ENCODE peak calls at places on chromosomes 3 and 15, in five cellular contexts. One of them, this sample, is unnamed.

GRCh38 chr15:92112180-92112579 is 258.7 kb downstream of the SLCO3A1 start:
- DNase-seq in brain microvascular endothelial cell: no peak
- DNase-seq in HCT116: no peak
- DNase-seq in upper lobe of left lung: no peak
- DNase-seq in stomach: no peak
- DNase-seq in this sample: no peak

GRCh38 chr3:64878372-64878771 is 190.6 kb upstream of the ADAMTS9 start:
- DNase-seq in stomach: no peak
- DNase-seq in brain microvascular endothelial cell: no peak
- DNase-seq in HCT116: no peak
- DNase-seq in upper lobe of left lung: no peak
- DNase-seq in this sample: no peak

GRCh38 chr3:184710870-184711365 is 946 bp downstream of the MAGEF1 start:
- DNase-seq in HCT116: no peak
- DNase-seq in stomach: no peak
- DNase-seq in brain microvascular endothelial cell: no peak
- DNase-seq in upper lobe of left lung: peak
- DNase-seq in this sample: no peak

GRCh38 chr3:128309026-128309425 is 155.7 kb downstream of the EEFSEC start:
- DNase-seq in brain microvascular endothelial cell: no peak
- DNase-seq in upper lobe of left lung: no peak
- DNase-seq in HCT116: no peak
- DNase-seq in stomach: no peak
- DNase-seq in this sample: no peak

GRCh38 chr15:37902126-37902525 is 32.3 kb upstream of the TMCO5A start:
- DNase-seq in upper lobe of left lung: no peak
- DNase-seq in HCT116: no peak
- DNase-seq in brain microvascular endothelial cell: no peak
- DNase-seq in stomach: peak
- DNase-seq in this sample: no peak

GRCh38 chr3:14535616-14536015 is 4.5 kb downstream of the GRIP2 start:
- DNase-seq in HCT116: no peak
- DNase-seq in upper lobe of left lung: no peak
- DNase-seq in brain microvascular endothelial cell: no peak
- DNase-seq in stomach: no peak
- DNase-seq in this sample: no peak

GRCh38 chr15:90823455-90823974 is 44.9 kb upstream of the FURIN start:
- DNase-seq in HCT116: no peak
- DNase-seq in brain microvascular endothelial cell: no peak
- DNase-seq in stomach: no peak
- DNase-seq in upper lobe of left lung: no peak
- DNase-seq in this sample: no peak

GRCh38 chr3:152738656-152739055 is 96.3 kb upstream of the P2RY1 start:
- DNase-seq in stomach: no peak
- DNase-seq in brain microvascular endothelial cell: peak
- DNase-seq in HCT116: no peak
- DNase-seq in upper lobe of left lung: no peak
- DNase-seq in this sample: no peak

GRCh38 chr15:98347866-98348265 is 300.5 kb upstream of the IGF1R start:
- DNase-seq in HCT116: no peak
- DNase-seq in upper lobe of left lung: no peak
- DNase-seq in brain microvascular endothelial cell: no peak
- DNase-seq in stomach: no peak
- DNase-seq in this sample: no peak

GRCh38 chr3:69426291-69426690 is 40.4 kb upstream of the FRMD4B start:
- DNase-seq in stomach: no peak
- DNase-seq in HCT116: no peak
- DNase-seq in upper lobe of left lung: no peak
- DNase-seq in brain microvascular endothelial cell: no peak
- DNase-seq in this sample: no peak

GRCh38 chr3:69423756-69424155 is 37.9 kb upstream of the FRMD4B start:
- DNase-seq in upper lobe of left lung: no peak
- DNase-seq in stomach: no peak
- DNase-seq in brain microvascular endothelial cell: no peak
- DNase-seq in HCT116: no peak
- DNase-seq in this sample: no peak

GRCh38 chr3:69422751-69423150 is 36.9 kb upstream of the FRMD4B start:
- DNase-seq in upper lobe of left lung: no peak
- DNase-seq in brain microvascular endothelial cell: peak
- DNase-seq in HCT116: no peak
- DNase-seq in stomach: no peak
- DNase-seq in this sample: no peak

GRCh38 chr3:69426905-69427304 is 41.0 kb upstream of the FRMD4B start:
- DNase-seq in HCT116: no peak
- DNase-seq in stomach: no peak
- DNase-seq in upper lobe of left lung: no peak
- DNase-seq in brain microvascular endothelial cell: no peak
- DNase-seq in this sample: no peak

GRCh38 chr3:69425249-69425648 is 39.4 kb upstream of the FRMD4B start:
- DNase-seq in brain microvascular endothelial cell: no peak
- DNase-seq in upper lobe of left lung: no peak
- DNase-seq in stomach: no peak
- DNase-seq in HCT116: peak
- DNase-seq in this sample: no peak
- TF ChIP-seq CTCF in brain microvascular endothelial cell: peak
- TF ChIP-seq CTCF in upper lobe of left lung: peak
- TF ChIP-seq CTCF in stomach: peak
- TF ChIP-seq CTCF in HCT116: peak
- TF ChIP-seq CTCF in this sample: peak

GRCh38 chr3:124033360-124034015 is 41.6 kb upstream of the ROPN1 start:
- DNase-seq in HCT116: no peak
- DNase-seq in stomach: no peak
- DNase-seq in upper lobe of left lung: no peak
- DNase-seq in brain microvascular endothelial cell: no peak
- DNase-seq in this sample: no peak
- TF ChIP-seq CTCF in HCT116: no peak
- TF ChIP-seq CTCF in stomach: no peak
- TF ChIP-seq CTCF in upper lobe of left lung: no peak
- TF ChIP-seq CTCF in brain microvascular endothelial cell: peak
- TF ChIP-seq CTCF in this sample: peak

GRCh38 chr3:56468184-56469106 is at the start of gene ERC2:
- DNase-seq in brain microvascular endothelial cell: no peak
- DNase-seq in stomach: peak
- DNase-seq in upper lobe of left lung: peak
- DNase-seq in HCT116: no peak
- DNase-seq in this sample: peak
- TF ChIP-seq CTCF in brain microvascular endothelial cell: peak
- TF ChIP-seq CTCF in stomach: no peak
- TF ChIP-seq CTCF in upper lobe of left lung: no peak
- TF ChIP-seq CTCF in HCT116: no peak
- TF ChIP-seq CTCF in this sample: peak

GRCh38 chr3:129323651-129324294 is 45.1 kb downstream of the HMCES start:
- DNase-seq in upper lobe of left lung: no peak
- DNase-seq in HCT116: no peak
- DNase-seq in brain microvascular endothelial cell: no peak
- DNase-seq in stomach: no peak
- DNase-seq in this sample: no peak
- TF ChIP-seq CTCF in upper lobe of left lung: no peak
- TF ChIP-seq CTCF in HCT116: peak
- TF ChIP-seq CTCF in brain microvascular endothelial cell: peak
- TF ChIP-seq CTCF in stomach: no peak
- TF ChIP-seq CTCF in this sample: no peak